ENCODE peak calls at places on chromosomes 12 and 14, in six cellular contexts. One of them, this sample, is unnamed.

GRCh38 chr12:63864456-63864709 is 19.9 kb downstream of the SRGAP1 start:
- DNase-seq in cardiac muscle cell: no peak
- DNase-seq in omental fat pad: no peak
- DNase-seq in MM.1S: no peak
- DNase-seq in endothelial cell: no peak
- DNase-seq in mammary epithelial cell: no peak
- DNase-seq in this sample: no peak

GRCh38 chr12:27521066-27521465 is 2.9 kb upstream of the PPFIBP1 start:
- DNase-seq in mammary epithelial cell: no peak
- DNase-seq in endothelial cell: peak
- DNase-seq in MM.1S: no peak
- DNase-seq in omental fat pad: no peak
- DNase-seq in cardiac muscle cell: no peak
- DNase-seq in this sample: no peak

GRCh38 chr14:101556566-101557320 is 4.6 kb upstream of the DIO3 start:
- DNase-seq in endothelial cell: no peak
- DNase-seq in MM.1S: no peak
- DNase-seq in mammary epithelial cell: no peak
- DNase-seq in omental fat pad: no peak
- DNase-seq in cardiac muscle cell: no peak
- DNase-seq in this sample: no peak

GRCh38 chr14:81771876-81772275 is 238.2 kb upstream of the SEL1L start:
- DNase-seq in MM.1S: no peak
- DNase-seq in endothelial cell: no peak
- DNase-seq in omental fat pad: no peak
- DNase-seq in cardiac muscle cell: no peak
- DNase-seq in mammary epithelial cell: no peak
- DNase-seq in this sample: no peak

GRCh38 chr14:60647081-60647836 is 2.0 kb downstream of the SIX1 start:
- DNase-seq in endothelial cell: peak
- DNase-seq in MM.1S: no peak
- DNase-seq in mammary epithelial cell: peak
- DNase-seq in omental fat pad: no peak
- DNase-seq in cardiac muscle cell: no peak
- DNase-seq in this sample: no peak

GRCh38 chr12:132321321-132322118 is 7.9 kb downstream of the GALNT9 start:
- DNase-seq in MM.1S: no peak
- DNase-seq in mammary epithelial cell: no peak
- DNase-seq in endothelial cell: no peak
- DNase-seq in omental fat pad: no peak
- DNase-seq in cardiac muscle cell: no peak
- DNase-seq in this sample: no peak

GRCh38 chr14:52175982-52176502 is 91.5 kb upstream of the PTGDR start:
- DNase-seq in cardiac muscle cell: no peak
- DNase-seq in omental fat pad: no peak
- DNase-seq in endothelial cell: no peak
- DNase-seq in MM.1S: peak
- DNase-seq in mammary epithelial cell: no peak
- DNase-seq in this sample: no peak

GRCh38 chr12:77001181-77001758 is 64.1 kb downstream of the E2F7 start:
- DNase-seq in mammary epithelial cell: no peak
- DNase-seq in omental fat pad: no peak
- DNase-seq in MM.1S: no peak
- DNase-seq in cardiac muscle cell: no peak
- DNase-seq in endothelial cell: no peak
- DNase-seq in this sample: no peak

GRCh38 chr12:17079251-17079909 is 473.4 kb upstream of the LMO3 start:
- DNase-seq in cardiac muscle cell: no peak
- DNase-seq in endothelial cell: no peak
- DNase-seq in omental fat pad: no peak
- DNase-seq in MM.1S: no peak
- DNase-seq in mammary epithelial cell: no peak
- DNase-seq in this sample: no peak

GRCh38 chr12:116955382-116956021 is 44.8 kb downstream of the FBXW8 start:
- DNase-seq in omental fat pad: no peak
- DNase-seq in MM.1S: peak
- DNase-seq in mammary epithelial cell: peak
- DNase-seq in endothelial cell: no peak
- DNase-seq in cardiac muscle cell: no peak
- DNase-seq in this sample: no peak

GRCh38 chr12:98220636-98221035 is 294.8 kb upstream of the TMPO start:
- DNase-seq in endothelial cell: no peak
- DNase-seq in MM.1S: no peak
- DNase-seq in cardiac muscle cell: no peak
- DNase-seq in mammary epithelial cell: no peak
- DNase-seq in omental fat pad: no peak
- DNase-seq in this sample: no peak

GRCh38 chr14:65080954-65081747 is 21.2 kb downstream of the MAX start:
- DNase-seq in cardiac muscle cell: no peak
- DNase-seq in endothelial cell: no peak
- DNase-seq in mammary epithelial cell: no peak
- DNase-seq in MM.1S: no peak
- DNase-seq in omental fat pad: no peak
- DNase-seq in this sample: no peak

GRCh38 chr12:6124411-6125151 is at the start of gene VWF:
- DNase-seq in cardiac muscle cell: no peak
- DNase-seq in omental fat pad: no peak
- DNase-seq in mammary epithelial cell: no peak
- DNase-seq in endothelial cell: peak
- DNase-seq in MM.1S: no peak
- DNase-seq in this sample: no peak

GRCh38 chr14:54306806-54307205 is 90.0 kb upstream of the CDKN3 start:
- DNase-seq in omental fat pad: no peak
- DNase-seq in cardiac muscle cell: no peak
- DNase-seq in mammary epithelial cell: no peak
- DNase-seq in endothelial cell: no peak
- DNase-seq in MM.1S: no peak
- DNase-seq in this sample: no peak

GRCh38 chr14:32010561-32011188 is 66.4 kb upstream of the ARHGAP5 start:
- DNase-seq in cardiac muscle cell: no peak
- DNase-seq in omental fat pad: no peak
- DNase-seq in endothelial cell: no peak
- DNase-seq in mammary epithelial cell: peak
- DNase-seq in MM.1S: no peak
- DNase-seq in this sample: no peak

GRCh38 chr12:113802000-113802749 is 163.9 kb downstream of the RBM19 start:
- DNase-seq in MM.1S: no peak
- DNase-seq in mammary epithelial cell: no peak
- DNase-seq in omental fat pad: no peak
- DNase-seq in endothelial cell: no peak
- DNase-seq in cardiac muscle cell: no peak
- DNase-seq in this sample: no peak

GRCh38 chr12:104643921-104644669 is 187.3 kb downstream of the CHST11 start:
- DNase-seq in endothelial cell: no peak
- DNase-seq in mammary epithelial cell: no peak
- DNase-seq in omental fat pad: no peak
- DNase-seq in MM.1S: peak
- DNase-seq in cardiac muscle cell: no peak
- DNase-seq in this sample: no peak

GRCh38 chr14:52961060-52961639 is 10.3 kb upstream of the FERMT2 start:
- DNase-seq in mammary epithelial cell: peak
- DNase-seq in endothelial cell: peak
- DNase-seq in MM.1S: peak
- DNase-seq in cardiac muscle cell: peak
- DNase-seq in omental fat pad: no peak
- DNase-seq in this sample: no peak

GRCh38 chr12:57430117-57430930 is 519 bp downstream of the R3HDM2 start:
- DNase-seq in cardiac muscle cell: peak
- DNase-seq in MM.1S: peak
- DNase-seq in mammary epithelial cell: peak
- DNase-seq in omental fat pad: no peak
- DNase-seq in endothelial cell: peak
- DNase-seq in this sample: peak

GRCh38 chr12:2152134-2152533 is 99.3 kb downstream of the CACNA1C start:
- DNase-seq in cardiac muscle cell: no peak
- DNase-seq in mammary epithelial cell: no peak
- DNase-seq in MM.1S: peak
- DNase-seq in endothelial cell: no peak
- DNase-seq in omental fat pad: no peak
- DNase-seq in this sample: no peak

GRCh38 chr12:84877340-84877739 is 35.3 kb downstream of the SLC6A15 start:
- DNase-seq in MM.1S: no peak
- DNase-seq in omental fat pad: no peak
- DNase-seq in mammary epithelial cell: no peak
- DNase-seq in endothelial cell: no peak
- DNase-seq in cardiac muscle cell: no peak
- DNase-seq in this sample: no peak

GRCh38 chr12:7118914-7119313 is 9.8 kb downstream of the RBP5 start:
- DNase-seq in omental fat pad: no peak
- DNase-seq in mammary epithelial cell: no peak
- DNase-seq in cardiac muscle cell: no peak
- DNase-seq in endothelial cell: no peak
- DNase-seq in MM.1S: no peak
- DNase-seq in this sample: no peak

GRCh38 chr14:53955671-53956426 is 776 bp downstream of the BMP4 start:
- DNase-seq in omental fat pad: no peak
- DNase-seq in mammary epithelial cell: no peak
- DNase-seq in MM.1S: no peak
- DNase-seq in endothelial cell: peak
- DNase-seq in cardiac muscle cell: peak
- DNase-seq in this sample: no peak

GRCh38 chr12:51972849-51973273 is 21.4 kb downstream of the ACVR1B start:
- DNase-seq in endothelial cell: no peak
- DNase-seq in mammary epithelial cell: peak
- DNase-seq in cardiac muscle cell: peak
- DNase-seq in omental fat pad: no peak
- DNase-seq in MM.1S: no peak
- DNase-seq in this sample: no peak

GRCh38 chr12:108146035-108146893 is 17.2 kb downstream of the WSCD2 start:
- DNase-seq in MM.1S: no peak
- DNase-seq in cardiac muscle cell: no peak
- DNase-seq in endothelial cell: no peak
- DNase-seq in omental fat pad: no peak
- DNase-seq in mammary epithelial cell: no peak
- DNase-seq in this sample: no peak

GRCh38 chr12:109706747-109707469 is 6.7 kb upstream of the FAM222A start:
- DNase-seq in omental fat pad: no peak
- DNase-seq in cardiac muscle cell: no peak
- DNase-seq in MM.1S: no peak
- DNase-seq in endothelial cell: no peak
- DNase-seq in mammary epithelial cell: no peak
- DNase-seq in this sample: no peak

GRCh38 chr12:109706398-109706746 is 7.3 kb upstream of the FAM222A start:
- DNase-seq in endothelial cell: no peak
- DNase-seq in cardiac muscle cell: no peak
- DNase-seq in mammary epithelial cell: no peak
- DNase-seq in MM.1S: no peak
- DNase-seq in omental fat pad: no peak
- DNase-seq in this sample: no peak

GRCh38 chr12:109703684-109704083 is 9.9 kb upstream of the FAM222A start:
- DNase-seq in mammary epithelial cell: no peak
- DNase-seq in cardiac muscle cell: no peak
- DNase-seq in MM.1S: no peak
- DNase-seq in omental fat pad: no peak
- DNase-seq in endothelial cell: no peak
- DNase-seq in this sample: no peak

GRCh38 chr12:109704371-109705098 is 9.1 kb upstream of the FAM222A start:
- DNase-seq in cardiac muscle cell: no peak
- DNase-seq in MM.1S: no peak
- DNase-seq in mammary epithelial cell: no peak
- DNase-seq in omental fat pad: no peak
- DNase-seq in endothelial cell: no peak
- DNase-seq in this sample: no peak

GRCh38 chr12:109705291-109705690 is 8.3 kb upstream of the FAM222A start:
- DNase-seq in MM.1S: no peak
- DNase-seq in omental fat pad: no peak
- DNase-seq in endothelial cell: no peak
- DNase-seq in cardiac muscle cell: no peak
- DNase-seq in mammary epithelial cell: no peak
- DNase-seq in this sample: no peak
- TF ChIP-seq CTCF in MM.1S: no peak
- TF ChIP-seq CTCF in omental fat pad: no peak
- TF ChIP-seq CTCF in endothelial cell: no peak
- TF ChIP-seq CTCF in cardiac muscle cell: no peak
- TF ChIP-seq CTCF in mammary epithelial cell: no peak
- TF ChIP-seq CTCF in this sample: no peak

DNA sequence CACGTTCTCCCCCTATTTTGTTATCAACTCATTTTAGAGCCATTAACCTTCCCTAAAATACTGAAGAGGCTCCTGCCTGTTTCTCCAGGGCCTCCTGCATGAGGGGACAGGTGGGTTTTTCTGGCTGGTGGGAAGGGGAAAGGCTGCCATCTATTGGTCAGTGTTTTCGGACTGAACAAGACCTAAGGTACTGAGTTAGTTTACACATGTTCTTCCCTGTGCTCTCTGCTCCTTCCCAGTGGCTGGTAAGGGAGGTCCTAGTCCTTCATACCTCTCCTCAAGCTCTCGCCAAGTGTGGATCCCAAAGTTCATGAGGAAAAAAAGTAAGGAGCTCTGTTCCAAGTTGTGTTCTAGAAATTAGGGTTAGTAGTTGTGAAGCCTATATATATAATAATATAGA is 357.5 kb downstream of the FSCB start:
- DNase-seq in mammary epithelial cell: peak
- DNase-seq in endothelial cell: peak
- DNase-seq in MM.1S: peak
- DNase-seq in omental fat pad: no peak
- DNase-seq in cardiac muscle cell: peak
- DNase-seq in this sample: no peak
- TF ChIP-seq CTCF in mammary epithelial cell: peak
- TF ChIP-seq CTCF in endothelial cell: no peak
- TF ChIP-seq CTCF in MM.1S: peak
- TF ChIP-seq CTCF in omental fat pad: no peak
- TF ChIP-seq CTCF in cardiac muscle cell: peak
- TF ChIP-seq CTCF in this sample: peak

GRCh38 chr14:94164685-94165431 is 9.3 kb upstream of the PPP4R4 start:
- DNase-seq in omental fat pad: no peak
- DNase-seq in MM.1S: no peak
- DNase-seq in cardiac muscle cell: no peak
- DNase-seq in endothelial cell: no peak
- DNase-seq in mammary epithelial cell: no peak
- DNase-seq in this sample: no peak
- TF ChIP-seq CTCF in omental fat pad: no peak
- TF ChIP-seq CTCF in MM.1S: no peak
- TF ChIP-seq CTCF in cardiac muscle cell: no peak
- TF ChIP-seq CTCF in endothelial cell: no peak
- TF ChIP-seq CTCF in mammary epithelial cell: no peak
- TF ChIP-seq CTCF in this sample: no peak

GRCh38 chr14:92323916-92324818 is 1.2 kb downstream of the SLC24A4 start:
- DNase-seq in mammary epithelial cell: peak
- DNase-seq in cardiac muscle cell: no peak
- DNase-seq in endothelial cell: no peak
- DNase-seq in MM.1S: no peak
- DNase-seq in omental fat pad: no peak
- DNase-seq in this sample: no peak

GRCh38 chr14:92334050-92334449 is 11.1 kb downstream of the SLC24A4 start:
- DNase-seq in cardiac muscle cell: no peak
- DNase-seq in omental fat pad: no peak
- DNase-seq in endothelial cell: no peak
- DNase-seq in mammary epithelial cell: no peak
- DNase-seq in MM.1S: no peak
- DNase-seq in this sample: no peak

GRCh38 chr14:92323031-92323915 is at the start of gene SLC24A4:
- DNase-seq in mammary epithelial cell: peak
- DNase-seq in omental fat pad: no peak
- DNase-seq in MM.1S: no peak
- DNase-seq in cardiac muscle cell: peak
- DNase-seq in endothelial cell: peak
- DNase-seq in this sample: no peak

GRCh38 chr14:92325835-92326234 is 2.9 kb downstream of the SLC24A4 start:
- DNase-seq in omental fat pad: no peak
- DNase-seq in mammary epithelial cell: no peak
- DNase-seq in MM.1S: no peak
- DNase-seq in cardiac muscle cell: no peak
- DNase-seq in endothelial cell: no peak
- DNase-seq in this sample: no peak

GRCh38 chr14:92328664-92329255 is 5.8 kb downstream of the SLC24A4 start:
- DNase-seq in mammary epithelial cell: no peak
- DNase-seq in endothelial cell: no peak
- DNase-seq in omental fat pad: no peak
- DNase-seq in cardiac muscle cell: no peak
- DNase-seq in MM.1S: no peak
- DNase-seq in this sample: no peak
- TF ChIP-seq CTCF in mammary epithelial cell: no peak
- TF ChIP-seq CTCF in endothelial cell: no peak
- TF ChIP-seq CTCF in omental fat pad: no peak
- TF ChIP-seq CTCF in cardiac muscle cell: no peak
- TF ChIP-seq CTCF in MM.1S: no peak
- TF ChIP-seq CTCF in this sample: no peak